ENCODE peak calls at places on chromosomes 6 and 20, in four cellular contexts. I is ovary, A is heart right ventricle, G is SJSA1. K is an unnamed sample.

GRCh38 chr20:53829706-53830521 is 236.3 kb upstream of the ZNF217 start:
- DNase-seq in G (no peak), I (no peak), A (no peak), K (no peak)

GRCh38 chr6:158772851-158773371 is 46.3 kb downstream of the EZR start:
- DNase-seq in I (no peak), A (no peak), G (no peak), K (no peak)

GRCh38 chr20:45037050-45037449 is 63.9 kb downstream of the KCNS1 start:
- DNase-seq in I (peak; percentile 58), G (no peak), A (no peak), K (no peak)

GRCh38 chr6:115798229-115798628 is 262.5 kb downstream of the FRK start:
- DNase-seq in G (no peak), A (no peak), I (no peak), K (no peak)

GRCh38 chr6:36786055-36786675 is 53.1 kb downstream of the CPNE5 start:
- DNase-seq in G (no peak), I (no peak), A (no peak), K (no peak)

GRCh38 chr6:116876635-116877611 is at the start of gene RFX6:
- DNase-seq in A (no peak), I (no peak), G (no peak), K (peak; percentile 24)

GRCh38 chr20:36745234-36745926 is 510 bp downstream of the NDRG3 start:
- DNase-seq in A (no peak), G (peak; percentile 46), I (no peak), K (peak; percentile 56)

GRCh38 chr6:158476389-158476788 is 83.5 kb upstream of the TMEM181 start:
- DNase-seq in G (no peak), I (no peak), A (no peak), K (no peak)

GRCh38 chr6:3711776-3712175 is 39.7 kb downstream of the PXDC1 start:
- DNase-seq in A (no peak), G (no peak), I (no peak), K (no peak)

GRCh38 chr6:144664281-144664680 is 379.1 kb downstream of the UTRN start:
- DNase-seq in G (no peak), I (no peak), A (no peak), K (no peak)